ENCODE peak calls at places on chromosomes 16 and 17, in six cellular contexts. P is CD8-positive, alpha-beta memory T cell; R is left ventricle myocardium inferior; X is breast epithelium; D is GM06990; M is cardiac muscle cell. E is an unnamed sample.

GRCh38 chr16:80231888-80232287 is 308.9 kb upstream of the DYNLRB2 start:
- DNase-seq in P (no peak), R (no peak), X (no peak), D (peak; percentile 23), M (peak; percentile 1), E (no peak)

GRCh38 chr17:8900626-8901585 is 33.4 kb upstream of the PIK3R6 start:
- DNase-seq in X (no peak), R (no peak), M (no peak), D (peak; percentile 62), P (no peak), E (no peak)

GRCh38 chr16:68244903-68245853 is at the start of gene PLA2G15:
- DNase-seq in D (peak; percentile 96), M (peak; percentile 98), R (peak; percentile 99), X (peak; percentile 92), P (peak; percentile 93), E (peak; percentile 90)

GRCh38 chr17:80782536-80783427 is 208.9 kb upstream of the CHMP6 start:
- DNase-seq in D (no peak), X (no peak), R (no peak), M (no peak), P (peak; percentile 48), E (no peak)

GRCh38 chr16:75483222-75483621 is 12.0 kb downstream of the CHST6 start:
- DNase-seq in P (no peak), M (no peak), R (no peak), D (no peak), X (peak; percentile 31), E (no peak)

GRCh38 chr16:20398603-20399002 is 5.9 kb downstream of the PDILT start:
- DNase-seq in M (no peak), R (no peak), P (no peak), X (no peak), D (no peak), E (no peak)

GRCh38 chr16:81738831-81739496 is 40.1 kb upstream of the PLCG2 start:
- DNase-seq in M (no peak), X (no peak), R (peak; percentile 53), P (no peak), D (peak; percentile 81), E (no peak)

GRCh38 chr17:55175788-55176425 is 88.9 kb upstream of the HLF start:
- DNase-seq in R (no peak), D (no peak), X (no peak), P (no peak), M (no peak), E (no peak)

GRCh38 chr17:28579526-28579925 is 2.8 kb upstream of the ALDOC start:
- DNase-seq in D (no peak), R (no peak), X (no peak), M (no peak), P (no peak), E (no peak)

GRCh38 chr17:2955931-2956582 is 107.3 kb downstream of the OR1D5 start:
- DNase-seq in D (no peak), X (no peak), P (no peak), R (no peak), M (no peak), E (no peak)

GRCh38 chr16:67170168-67170947 is at the start of gene NOL3:
- DNase-seq in D (peak; percentile 73), M (peak; percentile 90), X (peak; percentile 76), P (no peak), R (peak; percentile 90), E (peak; percentile 81)

GRCh38 chr16:4309833-4310266 is 6.0 kb upstream of the GLIS2 start:
- DNase-seq in M (peak; percentile 57), D (peak; percentile 77), X (no peak), R (peak; percentile 54), P (peak; percentile 29), E (peak; percentile 76)

GRCh38 chr16:67928561-67929364 is 2.9 kb downstream of the CTRL start:
- DNase-seq in R (peak; percentile 65), X (no peak), D (peak; percentile 59), M (peak; percentile 70), P (peak; percentile 60), E (peak; percentile 73)

GRCh38 chr17:74994440-74994839 is 7.0 kb downstream of the CDR2L start:
- DNase-seq in D (no peak), R (no peak), M (peak; percentile 87), X (no peak), P (no peak), E (no peak)

GRCh38 chr17:46072998-46073397 is 73.9 kb downstream of the STH start:
- DNase-seq in D (no peak), M (peak; percentile 70), X (no peak), R (no peak), P (no peak), E (no peak)

GRCh38 chr17:58335779-58336455 is 7.3 kb upstream of the TSPOAP1 start:
- DNase-seq in D (peak; percentile 74), P (peak; percentile 81), R (no peak), X (peak; percentile 65), M (no peak), E (peak; percentile 91)

GRCh38 chr17:4796550-4796915 is 569 bp downstream of the PSMB6 start:
- DNase-seq in P (no peak), X (no peak), R (no peak), M (peak; percentile 45), D (no peak), E (no peak)

GRCh38 chr17:12180644-12181261 is 160.1 kb downstream of the MAP2K4 start:
- DNase-seq in D (no peak), M (peak; percentile 71), X (no peak), R (no peak), P (no peak), E (peak; percentile 44)

GRCh38 chr16:10988164-10988803 is 43.9 kb downstream of the CLEC16A start:
- DNase-seq in X (no peak), P (no peak), R (no peak), M (no peak), D (peak; percentile 48), E (no peak)

GRCh38 chr16:86353185-86353584 is 157.1 kb upstream of the FOXF1 start:
- DNase-seq in X (no peak), M (no peak), R (no peak), P (no peak), D (no peak), E (no peak)

GRCh38 chr17:37212184-37212583 is 163.6 kb upstream of the C17orf78 start:
- DNase-seq in D (no peak), P (no peak), M (peak; percentile 27), X (no peak), R (no peak), E (no peak)

DNA sequence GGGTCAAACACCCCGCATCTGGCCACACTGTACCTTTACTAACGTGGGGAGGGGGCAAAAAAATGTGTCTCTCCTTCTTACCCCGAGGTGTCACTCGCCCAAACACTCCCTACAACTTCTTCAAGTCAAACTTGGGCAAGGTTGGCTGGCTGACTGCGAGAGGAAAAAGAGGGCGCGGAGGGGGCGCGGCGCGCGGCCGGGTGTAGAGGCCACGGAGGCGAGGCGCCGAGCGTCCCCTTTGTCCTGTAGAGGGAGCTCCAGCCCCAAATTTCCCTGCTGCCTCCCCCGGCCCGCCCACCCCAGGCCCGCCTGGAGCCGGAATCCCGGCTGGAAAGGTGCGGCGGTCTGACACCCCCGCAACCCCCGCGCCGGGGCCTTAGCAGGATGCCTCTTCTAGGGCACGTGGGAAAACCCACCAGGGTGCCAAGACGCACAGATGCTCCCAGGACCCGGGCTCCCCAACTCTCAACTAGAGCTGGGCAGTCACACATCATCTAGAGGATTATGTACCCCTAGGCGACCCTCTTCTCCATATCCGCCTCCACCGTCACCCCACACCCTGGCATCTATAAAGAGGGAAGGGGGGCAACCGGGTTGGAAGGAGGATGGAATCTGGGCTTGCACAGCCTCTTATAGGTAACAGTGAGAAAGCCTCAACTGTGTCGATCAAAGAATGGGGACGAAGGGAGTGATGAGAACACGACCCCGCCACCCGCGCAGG is 4.2 kb downstream of the IRX3 start:
- DNase-seq in D (no peak), P (no peak), X (peak; percentile 78), M (peak; percentile 62), R (peak; percentile 64), E (no peak)
- H3K4me3 ChIP-seq in D (no peak overlapping the region), P (no peak overlapping the region), X (peak overlapping the region; percentile 99), M (peak overlapping the region; percentile 99), R (peak overlapping the region; percentile 83), E (no peak overlapping the region)

GRCh38 chr16:88719267-88719932 is 13.1 kb downstream of the CTU2 start:
- DNase-seq in X (no peak), R (peak; percentile 57), D (no peak), P (no peak), M (no peak), E (no peak)

GRCh38 chr16:88716201-88716600 is 9.9 kb downstream of the CTU2 start:
- DNase-seq in D (no peak), R (no peak), P (no peak), M (no peak), X (no peak), E (no peak)

GRCh38 chr16:88719933-88720296 is 13.6 kb downstream of the CTU2 start:
- DNase-seq in M (no peak), D (no peak), R (no peak), P (no peak), X (no peak), E (no peak)

GRCh38 chr16:88716601-88717001 is 10.3 kb downstream of the CTU2 start:
- DNase-seq in X (no peak), P (no peak), M (no peak), D (no peak), R (no peak), E (no peak)

GRCh38 chr16:88718178-88718577 is 11.9 kb downstream of the CTU2 start:
- DNase-seq in D (no peak), P (no peak), R (no peak), M (no peak), X (no peak), E (no peak)
- H3K36me3 ChIP-seq in D (peaks cover 81% of the 10 kb centered on the region), P (peaks cover 39% of the 10 kb centered on the region), R (peaks cover 98% of the 10 kb centered on the region), M (peaks cover 26% of the 10 kb centered on the region), X (peaks cover 21% of the 10 kb centered on the region), E (no peaks in the 10 kb centered on the region)

GRCh38 chr17:43562679-43563146 is 16.6 kb upstream of the ETV4 start:
- DNase-seq in X (no peak), P (no peak), D (no peak), M (no peak), R (no peak), E (no peak)
- H3K4me3 ChIP-seq in X (no peak overlapping the region), P (no peak overlapping the region), D (no peak overlapping the region), M (no peak overlapping the region), R (no peak overlapping the region), E (no peak overlapping the region)

GRCh38 chr17:82981141-82981540 is 98.3 kb upstream of the METRNL start:
- DNase-seq in M (no peak), R (no peak), D (no peak), P (no peak), X (peak; percentile 8), E (no peak)

GRCh38 chr17:82983510-82984248 is 95.7 kb upstream of the METRNL start:
- DNase-seq in R (no peak), D (no peak), M (no peak), X (no peak), P (no peak), E (no peak)

GRCh38 chr17:82985973-82986372 is 93.4 kb upstream of the METRNL start:
- DNase-seq in X (peak; percentile 81), D (peak; percentile 59), P (peak; percentile 71), R (no peak), M (peak; percentile 45), E (peak; percentile 52)

GRCh38 chr17:82985436-82985820 is 94.0 kb upstream of the METRNL start:
- DNase-seq in M (no peak), D (no peak), X (peak; percentile 16), R (no peak), P (no peak), E (no peak)

GRCh38 chr17:82984751-82985435 is 94.5 kb upstream of the METRNL start:
- DNase-seq in X (peak; percentile 13), P (no peak), D (no peak), M (no peak), R (no peak), E (no peak)
- H3K36me3 ChIP-seq in X (no peaks in the 10 kb centered on the region), P (no peaks in the 10 kb centered on the region), D (no peaks in the 10 kb centered on the region), M (no peaks in the 10 kb centered on the region), R (no peaks in the 10 kb centered on the region), E (no peaks in the 10 kb centered on the region)

E was measured in MM.1S.